ENCODE peak calls at places on chromosomes 4 and X, in five cellular contexts. E, F, I, G and P are unnamed samples. For H3K4me1, the result is how much of the 10 kb centered on the place peaks cover.

GRCh38 chr4:155405059-155405458 is 28.3 kb upstream of the MAP9 start:
- DNase-seq in E (no peak), F (no peak), I (no peak), G (no peak), P (no peak)

GRCh38 chrX:107508925-107509324 is 59.5 kb downstream of the FRMPD3 start:
- DNase-seq in E (no peak), F (no peak), I (no peak), G (no peak), P (no peak)

GRCh38 chr4:179110356-179110755 is 1668.1 kb upstream of the AGA start:
- DNase-seq in E (no peak), F (no peak), I (no peak), G (no peak), P (no peak)

GRCh38 chrX:19772759-19773623 is 114.4 kb downstream of the SH3KBP1 start:
- DNase-seq in E (no peak), F (no peak), I (no peak), G (no peak), P (no peak)

GRCh38 chr4:81913427-81913878 is 441.7 kb upstream of the RASGEF1B start:
- DNase-seq in E (peak), F (no peak), I (peak), G (peak), P (peak)

GRCh38 chr4:87209696-87210095 is 10.7 kb downstream of the KLHL8 start:
- DNase-seq in E (no peak), F (peak), I (no peak), G (no peak), P (peak)

GRCh38 chr4:142416121-142416520 is 430.0 kb downstream of the INPP4B start:
- DNase-seq in E (no peak), F (no peak), I (no peak), G (no peak), P (no peak)

GRCh38 chrX:7133036-7133412 is 14.5 kb upstream of the STS start:
- DNase-seq in E (no peak), F (no peak), I (no peak), G (no peak), P (no peak)

GRCh38 chr4:150986085-150986484 is 29.0 kb downstream of the LRBA start:
- DNase-seq in E (no peak), F (no peak), I (no peak), G (no peak), P (no peak)

GRCh38 chrX:115226929-115227328 is 7.0 kb downstream of the LRCH2 start:
- DNase-seq in E (no peak), F (no peak), I (peak), G (peak), P (no peak)

DNA sequence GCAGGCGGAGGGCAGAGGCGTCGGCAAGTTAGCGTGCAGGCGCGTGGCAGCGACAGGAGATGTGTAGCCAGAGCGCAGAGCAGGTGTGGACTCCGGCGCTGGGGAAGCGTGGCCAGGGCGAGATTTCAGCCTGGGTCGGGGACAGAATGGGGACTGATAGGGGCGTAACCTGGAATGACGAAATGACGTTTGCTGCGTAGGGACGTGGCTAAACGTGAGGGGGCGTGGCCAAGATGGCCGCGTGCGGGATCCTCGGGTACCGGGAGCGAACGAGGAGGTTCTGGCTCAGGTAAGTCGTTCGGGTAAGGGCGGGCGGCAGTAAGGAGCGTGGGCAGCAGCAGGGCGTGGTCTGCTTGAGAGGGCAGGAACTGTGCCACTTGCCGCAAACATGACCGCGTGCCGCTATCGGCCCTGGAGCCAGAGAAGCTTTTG is 10.9 kb upstream of the CLTRN start:
- DNase-seq in E (no peak), F (peak), I (peak), G (peak), P (peak)
- TF ChIP-seq POLR2AphosphoS5 in E (peak), F (no peak), I (peak), G (no peak), P (peak)

DNA sequence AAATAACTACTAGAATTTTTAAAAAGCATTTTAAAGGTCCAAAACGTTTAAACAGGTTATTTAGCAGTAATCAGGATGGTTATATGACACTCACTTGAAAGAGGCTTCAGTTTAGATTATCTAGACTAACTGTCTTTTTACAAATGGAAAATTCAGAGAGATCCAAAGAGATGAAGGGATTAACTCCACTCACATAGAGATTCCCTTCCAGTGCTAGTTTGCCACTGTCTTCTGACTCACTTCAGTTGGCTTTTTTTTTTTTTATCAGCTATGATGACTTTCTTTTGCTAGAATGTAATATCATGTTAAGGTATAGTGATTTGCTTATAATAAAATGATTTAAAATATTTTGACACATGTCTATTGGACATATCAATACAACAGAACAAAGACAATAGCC is 43.8 kb downstream of the GALNT7 start:
- DNase-seq in E (no peak), F (no peak), I (no peak), G (no peak), P (no peak)
- H3K4me1 ChIP-seq in E (under half), F (under half), I (half or more), G (under half), P (under half)

GRCh38 chr4:184513802-184514120 is 39.4 kb upstream of the IRF2 start:
- DNase-seq in E (no peak), F (no peak), I (no peak), G (no peak), P (no peak)
- H3K27ac ChIP-seq in E (no peak), F (no peak), I (no peak), G (peak), P (peak)

GRCh38 chrX:44544036-44544435 is 1.4 kb upstream of the FUNDC1 start:
- DNase-seq in E (no peak), F (no peak), I (no peak), G (no peak), P (no peak)

DNA sequence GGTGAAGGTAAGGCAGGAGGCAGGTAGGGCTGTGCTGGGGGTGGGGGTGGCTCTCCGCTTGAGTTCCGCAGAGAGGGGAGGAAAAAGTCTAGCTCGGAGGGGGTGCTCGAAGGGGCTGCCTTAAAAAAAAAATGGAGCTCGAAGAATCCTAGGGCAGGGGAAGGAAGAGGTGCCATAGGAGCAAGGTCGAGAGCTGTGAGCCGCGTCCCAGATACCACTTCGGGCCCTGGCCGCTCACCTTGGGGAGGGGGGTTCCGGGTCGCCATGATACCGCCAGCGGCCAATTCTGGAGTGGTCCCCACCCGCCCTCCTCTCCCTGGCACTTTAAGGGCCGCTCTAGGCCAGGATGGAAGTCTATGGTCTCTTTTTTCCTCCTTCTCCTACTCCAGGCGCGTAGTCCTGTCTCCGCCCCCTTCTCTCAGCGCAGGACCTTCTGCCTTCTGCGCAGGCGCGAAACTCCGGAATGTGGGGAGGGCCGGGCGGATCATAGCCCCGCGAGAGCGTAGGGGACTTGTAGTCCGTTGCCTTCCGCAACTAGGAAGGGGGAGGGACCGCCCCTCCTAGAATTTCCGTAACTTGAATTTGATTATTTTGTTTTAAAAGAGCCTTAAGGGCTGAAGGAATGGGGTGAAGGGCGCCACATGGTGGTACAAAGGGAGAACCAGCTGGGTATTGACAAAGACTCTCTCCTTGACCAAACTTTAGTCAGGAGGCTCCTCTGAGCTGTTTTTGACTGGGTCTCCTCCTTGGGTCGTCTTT is at the start of gene FUNDC1:
- DNase-seq in E (peak), F (peak), I (peak), G (peak), P (peak)
- TF ChIP-seq POLR2AphosphoS5 in E (peak), F (no peak), I (peak), G (peak), P (peak)